ENCODE peak calls at places on chromosomes 12 and 14, in six cellular contexts. W, O, F, Q, M and E are unnamed samples.

GRCh38 chr12:120110550-120111501 is 5.7 kb downstream of the RAB35 start:
- DNase-seq in W (no peak), O (no peak), F (no peak), Q (no peak), M (no peak), E (peak)

GRCh38 chr14:101232340-101233015 is 328.8 kb upstream of the DIO3 start:
- DNase-seq in W (no peak), O (no peak), F (no peak), Q (no peak), M (no peak), E (no peak)

GRCh38 chr14:41087056-41087455 is 519.6 kb upstream of the LRFN5 start:
- DNase-seq in W (no peak), O (no peak), F (no peak), Q (no peak), M (no peak), E (no peak)

GRCh38 chr12:90085491-90086274 is 377.0 kb upstream of the ATP2B1 start:
- DNase-seq in W (no peak), O (no peak), F (no peak), Q (no peak), M (no peak), E (no peak)

GRCh38 chr14:50357753-50358380 is 38.8 kb downstream of the CDKL1 start:
- DNase-seq in W (no peak), O (no peak), F (no peak), Q (no peak), M (no peak), E (no peak)

GRCh38 chr12:122403115-122403770 is 19.2 kb downstream of the CLIP1 start:
- DNase-seq in W (peak), O (no peak), F (no peak), Q (no peak), M (no peak), E (no peak)

GRCh38 chr12:49827351-49828099 is 688 bp downstream of the NCKAP5L start:
- DNase-seq in W (peak), O (peak), F (peak), Q (no peak), M (peak), E (peak)

GRCh38 chr12:52058631-52059324 is 7.5 kb downstream of the NR4A1 start:
- DNase-seq in W (peak), O (no peak), F (no peak), Q (no peak), M (no peak), E (no peak)

GRCh38 chr12:5230151-5230550 is 186.5 kb downstream of the KCNA5 start:
- DNase-seq in W (no peak), O (no peak), F (no peak), Q (no peak), M (no peak), E (no peak)

GRCh38 chr14:93019367-93019843 is 96.3 kb downstream of the ITPK1 start:
- DNase-seq in W (no peak), O (no peak), F (no peak), Q (no peak), M (peak), E (no peak)

GRCh38 chr12:78149459-78149858 is 318.8 kb downstream of the NAV3 start:
- DNase-seq in W (no peak), O (no peak), F (no peak), Q (no peak), M (no peak), E (no peak)

GRCh38 chr14:93538411-93538810 is 107.7 kb downstream of the UNC79 start:
- DNase-seq in W (peak), O (no peak), F (peak), Q (no peak), M (no peak), E (peak)

GRCh38 chr12:24695657-24696329 is 253.1 kb downstream of the BCAT1 start:
- DNase-seq in W (no peak), O (no peak), F (peak), Q (no peak), M (no peak), E (no peak)

GRCh38 chr12:43113616-43114015 is 438.4 kb downstream of the ADAMTS20 start:
- DNase-seq in W (no peak), O (no peak), F (no peak), Q (no peak), M (no peak), E (no peak)

GRCh38 chr14:73771848-73772705 is 57.9 kb upstream of the PNMA1 start:
- DNase-seq in W (no peak), O (peak), F (peak), Q (peak), M (peak), E (peak)

GRCh38 chr14:91496790-91497189 is 13.3 kb downstream of the PPP4R3A start:
- DNase-seq in W (no peak), O (no peak), F (no peak), Q (no peak), M (peak), E (no peak)

GRCh38 chr12:50174971-50175715 is 8.0 kb upstream of the CERS5 start:
- DNase-seq in W (peak), O (peak), F (peak), Q (no peak), M (peak), E (peak)

GRCh38 chr14:64728856-64729255 is 24.6 kb downstream of the PLEKHG3 start:
- DNase-seq in W (no peak), O (no peak), F (no peak), Q (no peak), M (no peak), E (no peak)

GRCh38 chr12:49462103-49462739 is 76.6 kb upstream of the KCNH3 start:
- DNase-seq in W (no peak), O (peak), F (no peak), Q (no peak), M (no peak), E (no peak)

GRCh38 chr12:132373967-132374820 is 44.8 kb upstream of the GALNT9 start:
- DNase-seq in W (no peak), O (no peak), F (no peak), Q (no peak), M (no peak), E (peak)

GRCh38 chr14:29489911-29490310 is 437.7 kb downstream of the PRKD1 start:
- DNase-seq in W (no peak), O (no peak), F (no peak), Q (no peak), M (no peak), E (no peak)

GRCh38 chr14:104978774-104979691 is 859 bp upstream of the AHNAK2 start:
- DNase-seq in W (no peak), O (no peak), F (no peak), Q (no peak), M (no peak), E (no peak)

GRCh38 chr14:23694085-23694975 is 58.2 kb downstream of the DHRS2 start:
- DNase-seq in W (peak), O (no peak), F (no peak), Q (no peak), M (peak), E (peak)

GRCh38 chr14:59583755-59584154 is 7.1 kb upstream of the CCDC175 start:
- DNase-seq in W (peak), O (no peak), F (no peak), Q (no peak), M (no peak), E (peak)

GRCh38 chr14:23154876-23155587 is 28.4 kb downstream of the SLC7A8 start:
- DNase-seq in W (peak), O (peak), F (peak), Q (no peak), M (no peak), E (no peak)

GRCh38 chr12:50706606-50707005 is 57.3 kb upstream of the ATF1 start:
- DNase-seq in W (no peak), O (no peak), F (no peak), Q (no peak), M (no peak), E (no peak)

GRCh38 chr14:87153391-87153790 is 839.6 kb downstream of the GALC start:
- DNase-seq in W (no peak), O (no peak), F (no peak), Q (no peak), M (no peak), E (no peak)

GRCh38 chr12:71556881-71557280 is 106.8 kb downstream of the ZFC3H1 start:
- DNase-seq in W (peak), O (no peak), F (no peak), Q (no peak), M (peak), E (no peak)
- TF ChIP-seq MYC in W (no peak), O (no peak), F (no peak), Q (no peak), M (no peak), E (no peak)

GRCh38 chr14:95299271-95299670 is 20.4 kb downstream of the CLMN start:
- DNase-seq in W (no peak), O (no peak), F (no peak), Q (no peak), M (no peak), E (no peak)
- TF ChIP-seq MYC in W (no peak), O (no peak), F (no peak), Q (no peak), M (no peak), E (no peak)

DNA sequence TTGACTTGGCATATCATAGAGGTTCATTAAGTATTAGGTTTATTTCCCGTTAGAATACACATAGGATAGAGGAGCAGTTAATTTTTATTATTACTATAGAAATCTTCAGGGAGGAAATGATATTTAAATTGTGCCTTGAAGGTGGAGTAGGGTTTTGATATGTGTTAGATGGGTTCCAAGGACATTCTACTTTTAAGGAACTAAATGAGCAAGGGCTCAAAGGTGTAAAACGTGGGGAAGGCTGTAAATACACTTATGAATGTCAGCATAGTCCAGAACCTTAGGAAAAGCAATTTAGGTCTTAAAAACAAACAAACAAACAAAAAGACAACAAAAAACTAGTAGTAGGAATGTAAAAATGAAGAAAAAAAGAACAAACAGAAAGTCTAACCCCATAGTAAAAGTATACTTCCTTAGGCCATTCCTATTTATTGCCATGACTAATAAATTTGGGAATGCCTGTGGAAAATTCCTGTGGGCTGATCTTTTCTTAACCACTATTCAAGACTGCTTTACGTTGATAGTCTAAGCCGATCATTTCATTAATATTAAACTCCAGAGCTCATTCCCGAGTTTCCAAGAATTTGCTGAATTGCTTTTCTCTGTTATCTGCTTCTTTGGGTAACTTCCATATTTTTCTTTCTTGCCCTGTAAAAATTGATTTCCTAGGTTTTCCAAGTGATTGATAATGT is 180.3 kb downstream of the RAD51B start:
- DNase-seq in W (peak), O (peak), F (no peak), Q (no peak), M (no peak), E (no peak)
- TF ChIP-seq MYC in W (no peak), O (no peak), F (no peak), Q (no peak), M (no peak), E (no peak)

DNA sequence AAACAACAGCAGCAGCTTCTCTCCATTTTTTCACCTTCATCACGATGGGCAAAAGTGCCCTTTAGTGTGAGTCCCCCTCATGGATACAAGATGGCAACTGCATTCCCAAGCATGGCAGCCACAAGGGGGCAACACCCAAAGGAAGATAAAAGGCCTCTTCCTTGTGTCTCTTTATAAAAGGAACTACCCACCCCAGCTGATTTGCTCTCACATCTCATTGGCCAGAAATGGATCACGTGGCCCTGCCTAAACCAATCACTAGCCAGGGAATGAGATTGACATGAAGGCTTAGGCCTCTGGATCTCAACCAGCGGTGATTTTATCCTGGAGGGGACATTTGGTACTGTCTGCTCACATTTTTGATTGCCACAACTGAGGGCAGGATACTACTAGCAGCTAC is 21.9 kb upstream of the IFT81 start:
- DNase-seq in W (peak), O (peak), F (peak), Q (no peak), M (peak), E (peak)
- TF ChIP-seq MYC in W (no peak), O (no peak), F (no peak), Q (no peak), M (no peak), E (peak)

GRCh38 chr14:21038416-21039058 is 3.6 kb upstream of the RNASE7 start:
- DNase-seq in W (no peak), O (no peak), F (no peak), Q (no peak), M (no peak), E (no peak)
- TF ChIP-seq MYC in W (no peak), O (no peak), F (no peak), Q (no peak), M (no peak), E (no peak)

DNA sequence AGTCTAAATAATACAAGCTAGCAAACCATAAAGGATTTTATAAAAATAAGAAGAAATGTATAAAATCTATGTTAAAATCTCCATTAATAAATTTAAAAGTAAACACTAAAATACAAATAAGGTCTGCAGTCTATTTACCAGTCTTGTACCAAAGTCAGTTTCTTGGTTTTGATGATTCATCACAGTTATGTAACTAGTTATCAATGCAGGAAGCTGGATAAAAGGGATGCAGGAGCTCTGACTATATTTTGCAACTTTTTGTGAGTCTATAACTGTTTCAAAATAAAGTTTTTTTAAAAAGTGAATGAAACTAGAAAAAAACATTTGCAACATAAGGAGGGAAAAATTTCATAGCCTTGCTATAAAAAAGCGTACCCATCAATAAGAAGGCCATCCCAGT is 151.5 kb downstream of the DERA start:
- DNase-seq in W (no peak), O (no peak), F (no peak), Q (no peak), M (no peak), E (peak)
- TF ChIP-seq MYC in W (no peak), O (no peak), F (no peak), Q (no peak), M (no peak), E (no peak)

GRCh38 chr12:650983-651382 is 12.3 kb downstream of the NINJ2 start:
- DNase-seq in W (no peak), O (no peak), F (no peak), Q (no peak), M (no peak), E (peak)
- TF ChIP-seq MYC in W (no peak), O (no peak), F (no peak), Q (no peak), M (no peak), E (no peak)

GRCh38 chr12:17079251-17079909 is 473.4 kb upstream of the LMO3 start:
- DNase-seq in W (no peak), O (no peak), F (no peak), Q (no peak), M (peak), E (no peak)
- TF ChIP-seq MYC in W (no peak), O (no peak), F (no peak), Q (no peak), M (no peak), E (no peak)

GRCh38 chr12:57616383-57617101 is 5.3 kb downstream of the ARHGEF25 start:
- DNase-seq in W (no peak), O (no peak), F (no peak), Q (no peak), M (no peak), E (no peak)
- TF ChIP-seq MYC in W (no peak), O (no peak), F (no peak), Q (no peak), M (no peak), E (no peak)

GRCh38 chr14:79465651-79466050 is 745.7 kb downstream of the DIO2 start:
- DNase-seq in W (no peak), O (no peak), F (no peak), Q (no peak), M (no peak), E (no peak)

GRCh38 chr14:79466938-79467527 is 744.3 kb downstream of the DIO2 start:
- DNase-seq in W (no peak), O (no peak), F (no peak), Q (no peak), M (no peak), E (no peak)

GRCh38 chr14:79468491-79468890 is 742.8 kb downstream of the DIO2 start:
- DNase-seq in W (no peak), O (no peak), F (no peak), Q (no peak), M (no peak), E (no peak)

GRCh38 chr14:79464468-79464867 is 746.8 kb downstream of the DIO2 start:
- DNase-seq in W (no peak), O (peak), F (no peak), Q (no peak), M (no peak), E (no peak)

DNA sequence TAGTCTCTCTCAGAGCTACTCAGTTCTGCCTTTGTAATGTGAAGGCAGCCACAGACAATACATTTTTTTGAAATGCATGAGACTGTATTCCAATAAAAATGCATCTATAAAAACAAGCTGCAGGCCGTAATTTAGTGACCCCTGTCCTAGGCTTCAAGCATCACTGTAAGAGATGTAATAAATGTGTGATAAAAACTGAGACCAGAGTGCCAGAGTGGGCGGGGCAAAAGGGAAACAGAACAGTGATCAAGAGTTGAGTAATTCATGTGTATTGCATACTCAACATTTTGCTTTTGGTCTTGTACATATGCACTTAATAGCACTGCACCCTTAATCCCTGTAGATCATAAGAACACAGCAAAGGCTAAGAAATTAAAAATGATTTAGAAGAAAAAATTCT is 743.5 kb downstream of the DIO2 start:
- DNase-seq in W (no peak), O (no peak), F (no peak), Q (no peak), M (no peak), E (no peak)
- TF ChIP-seq MYC in W (no peak), O (no peak), F (no peak), Q (no peak), M (no peak), E (no peak)